ENCODE peak calls at places on chromosomes 13 and 19, in five cellular contexts. M is right cardiac atrium, V is NCI-H1105 treated with DMSO at 0.1 percent for 48 hours, X is colonic mucosa, A is AG09309. O is an unnamed sample.

GRCh38 chr19:2783781-2784145 is 690 bp upstream of the SGTA start:
- DNase-seq in M (no peak), V (no peak), X (no peak), A (no peak), O (no peak)

GRCh38 chr19:33486407-33486806 is 35.2 kb downstream of the PEPD start:
- DNase-seq in M (no peak), V (no peak), X (no peak), A (no peak), O (no peak)

GRCh38 chr13:112670118-112670517 is 19.7 kb upstream of the ATP11A start:
- DNase-seq in M (no peak), V (no peak), X (no peak), A (no peak), O (no peak)

GRCh38 chr13:104057851-104058250 is 991.6 kb upstream of the SLC10A2 start:
- DNase-seq in M (no peak), V (no peak), X (no peak), A (no peak), O (no peak)

GRCh38 chr19:46404884-46405658 is 8.3 kb downstream of the CCDC8 start:
- DNase-seq in M (peak; percentile 73), V (no peak), X (no peak), A (no peak), O (no peak)

GRCh38 chr13:41384749-41385503 is 72.4 kb upstream of the RGCC start:
- DNase-seq in M (no peak), V (no peak), X (no peak), A (no peak), O (no peak)

GRCh38 chr19:33698576-33699435 is 77.1 kb downstream of the CHST8 start:
- DNase-seq in M (no peak), V (no peak), X (no peak), A (no peak), O (peak; percentile 10)

GRCh38 chr19:45455707-45456499 is 11.9 kb upstream of the FOSB start:
- DNase-seq in M (peak; percentile 93), V (peak; percentile 18), X (peak; percentile 91), A (peak; percentile 96), O (peak; percentile 93)

GRCh38 chr13:110233682-110234280 is 73.2 kb downstream of the COL4A1 start:
- DNase-seq in M (no peak), V (no peak), X (no peak), A (no peak), O (no peak)

GRCh38 chr19:15536350-15536749 is 28.0 kb downstream of the CYP4F22 start:
- DNase-seq in M (no peak), V (no peak), X (no peak), A (no peak), O (no peak)

GRCh38 chr13:50268500-50268899 is 253.3 kb downstream of the KCNRG start:
- DNase-seq in M (no peak), V (no peak), X (no peak), A (no peak), O (no peak)

GRCh38 chr13:95067303-95067702 is 233.9 kb downstream of the ABCC4 start:
- DNase-seq in M (no peak), V (no peak), X (no peak), A (no peak), O (no peak)

GRCh38 chr13:73284475-73284874 is 225.7 kb downstream of the KLF5 start:
- DNase-seq in M (no peak), V (no peak), X (no peak), A (no peak), O (no peak)

GRCh38 chr13:108915095-108915633 is 285.8 kb downstream of the MYO16 start:
- DNase-seq in M (no peak), V (peak; percentile 35), X (no peak), A (no peak), O (no peak)

GRCh38 chr13:32639502-32640105 is 53.4 kb downstream of the PDS5B start:
- DNase-seq in M (peak; percentile 82), V (peak; percentile 8), X (peak; percentile 48), A (peak; percentile 43), O (no peak)

GRCh38 chr19:8512115-8512967 is 1.6 kb downstream of the ZNF414 start:
- DNase-seq in M (no peak), V (no peak), X (peak; percentile 68), A (no peak), O (peak; percentile 71)

GRCh38 chr19:15098505-15098904 is 8.7 kb upstream of the SYDE1 start:
- DNase-seq in M (no peak), V (no peak), X (no peak), A (no peak), O (no peak)

GRCh38 chr19:46297700-46298476 is 1.0 kb downstream of the HIF3A start:
- DNase-seq in M (peak; percentile 96), V (no peak), X (peak; percentile 65), A (no peak), O (peak; percentile 43)

GRCh38 chr19:14248578-14249011 is 42.6 kb upstream of the ADGRL1 start:
- DNase-seq in M (peak; percentile 79), V (peak; percentile 89), X (peak; percentile 47), A (no peak), O (peak; percentile 56)

GRCh38 chr13:51912511-51913225 is 50.9 kb downstream of the CCDC70 start:
- DNase-seq in M (no peak), V (no peak), X (no peak), A (no peak), O (no peak)

GRCh38 chr19:18725755-18726416 is 42.4 kb downstream of the CRTC1 start:
- DNase-seq in M (peak; percentile 55), V (no peak), X (no peak), A (no peak), O (no peak)

GRCh38 chr19:48064509-48064908 is 20.6 kb upstream of the CABP5 start:
- DNase-seq in M (no peak), V (no peak), X (no peak), A (no peak), O (no peak)

GRCh38 chr13:95296326-95296939 is 4.8 kb downstream of the ABCC4 start:
- DNase-seq in M (peak; percentile 64), V (no peak), X (peak; percentile 73), A (no peak), O (peak; percentile 79)

GRCh38 chr13:20588529-20589110 is 21.7 kb downstream of the IFT88 start:
- DNase-seq in M (no peak), V (no peak), X (no peak), A (no peak), O (no peak)

GRCh38 chr19:34193876-34194275 is 21.6 kb downstream of the LSM14A start:
- DNase-seq in M (no peak), V (no peak), X (no peak), A (no peak), O (no peak)

GRCh38 chr19:19506592-19506991 is 8.8 kb downstream of the TSSK6 start:
- DNase-seq in M (peak; percentile 57), V (no peak), X (no peak), A (no peak), O (no peak)

GRCh38 chr13:62387642-62388041 is 972.0 kb upstream of the PCDH20 start:
- DNase-seq in M (no peak), V (peak; percentile 21), X (no peak), A (no peak), O (no peak)

GRCh38 chr19:31348416-31349159 is 648 bp downstream of the TSHZ3 start:
- DNase-seq in M (peak; percentile 77), V (peak; percentile 37), X (no peak), A (no peak), O (peak; percentile 43)

GRCh38 chr13:61414686-61415664 is 674 bp downstream of the PCDH20 start:
- DNase-seq in M (peak; percentile 66), V (peak; percentile 98), X (peak; percentile 82), A (no peak), O (peak; percentile 56)

GRCh38 chr19:54218960-54219661 is 3.7 kb downstream of the LILRB3 start:
- DNase-seq in M (no peak), V (no peak), X (no peak), A (no peak), O (no peak)

GRCh38 chr19:53308339-53308811 is 25.2 kb upstream of the ZNF845 start:
- DNase-seq in M (no peak), V (peak; percentile 24), X (no peak), A (no peak), O (peak; percentile 38)

GRCh38 chr19:13060233-13060963 is 42.3 kb downstream of the LYL1 start:
- DNase-seq in M (peak; percentile 87), V (no peak), X (peak; percentile 55), A (no peak), O (no peak)

GRCh38 chr19:43499042-43499441 is 5.5 kb downstream of the PHLDB3 start:
- DNase-seq in M (no peak), V (no peak), X (no peak), A (no peak), O (no peak)

GRCh38 chr13:97395437-97396136 is 38.4 kb upstream of the RAP2A start:
- DNase-seq in M (no peak), V (no peak), X (no peak), A (peak; percentile 3), O (no peak)

GRCh38 chr19:4059931-4060620 is 6.6 kb downstream of the ZBTB7A start:
- DNase-seq in M (peak; percentile 90), V (no peak), X (peak; percentile 90), A (no peak), O (peak; percentile 86)

GRCh38 chr19:8663920-8664670 is 33.7 kb downstream of the NFILZ start:
- DNase-seq in M (no peak), V (no peak), X (no peak), A (no peak), O (no peak)

GRCh38 chr19:11324079-11324661 is 15.3 kb downstream of the RAB3D start:
- DNase-seq in M (peak; percentile 90), V (peak; percentile 89), X (peak; percentile 88), A (peak; percentile 92), O (peak; percentile 80)

GRCh38 chr19:621819-622218 is 11.5 kb downstream of the POLRMT start:
- DNase-seq in M (peak; percentile 41), V (no peak), X (no peak), A (no peak), O (no peak)

O was measured in mucosa of descending colon.